ENCODE peak calls at places on chromosomes 4 and X, in five cellular contexts. G, U, T, S and A are unnamed samples.

GRCh38 chrX:32749075-32749474 is 462.3 kb downstream of the DMD start:
- DNase-seq in G (no peak), T (no peak), S (no peak), U (no peak), A (no peak)

GRCh38 chrX:42491145-42491907 is 286.6 kb downstream of the PPP1R2C start:
- DNase-seq in T (no peak), S (no peak), U (no peak), G (no peak), A (no peak)

GRCh38 chr4:106601519-106601918 is 232.9 kb upstream of the GIMD1 start:
- DNase-seq in T (no peak), G (no peak), U (no peak), S (no peak), A (no peak)

GRCh38 chrX:53084043-53084570 is 1.9 kb downstream of the TSPYL2 start:
- DNase-seq in G (no peak), S (no peak), T (no peak), U (no peak), A (no peak)

GRCh38 chr4:51842167-51842553 is 793 bp upstream of the DCUN1D4 start:
- DNase-seq in T (no peak), U (no peak), G (no peak), S (no peak), A (no peak)

GRCh38 chr4:8858188-8858924 is 13.3 kb downstream of the HMX1 start:
- DNase-seq in S (no peak), G (no peak), U (no peak), T (no peak), A (no peak)

GRCh38 chr4:42151568-42152506 is 618 bp downstream of the BEND4 start:
- DNase-seq in G (no peak), T (no peak), S (peak), U (peak), A (peak)

GRCh38 chr4:124199755-124200154 is 512.8 kb downstream of the ANKRD50 start:
- DNase-seq in U (no peak), S (no peak), G (no peak), T (no peak), A (no peak)

GRCh38 chr4:71677568-71677967 is 106.3 kb downstream of the GC start:
- DNase-seq in T (no peak), G (no peak), S (no peak), U (no peak), A (no peak)

GRCh38 chr4:159390648-159391047 is 287.8 kb downstream of the RAPGEF2 start:
- DNase-seq in G (no peak), S (no peak), U (no peak), T (peak), A (no peak)

GRCh38 chr4:149291463-149291862 is 524.2 kb downstream of the IQCM start:
- DNase-seq in U (no peak), G (no peak), S (no peak), T (no peak), A (no peak)

GRCh38 chr4:181541396-181541795 is 701.8 kb upstream of the TENM3 start:
- DNase-seq in S (no peak), U (no peak), G (no peak), T (no peak), A (no peak)

GRCh38 chr4:148054275-148054674 is 322.4 kb downstream of the ARHGAP10 start:
- DNase-seq in G (no peak), U (no peak), S (no peak), T (no peak), A (no peak)

GRCh38 chr4:38664704-38665401 is 854 bp downstream of the KLF3 start:
- DNase-seq in U (no peak), T (peak), G (peak), S (no peak), A (no peak)

GRCh38 chr4:139841464-139842195 is 176.0 kb downstream of the MGST2 start:
- DNase-seq in G (peak), U (no peak), S (no peak), T (peak), A (no peak)

GRCh38 chr4:81255524-81255923 is 40.5 kb upstream of the PRKG2 start:
- DNase-seq in G (no peak), U (no peak), T (no peak), S (no peak), A (no peak)

GRCh38 chr4:83408958-83409357 is 46.7 kb downstream of the HELQ start:
- DNase-seq in S (no peak), U (no peak), G (no peak), T (no peak), A (no peak)

GRCh38 chr4:95524722-95525121 is 24.1 kb downstream of the UNC5C start:
- DNase-seq in T (no peak), G (no peak), S (no peak), U (no peak), A (no peak)

GRCh38 chr4:183335369-183335940 is 13.2 kb upstream of the CLDN24 start:
- DNase-seq in T (peak), U (no peak), G (no peak), S (no peak), A (no peak)

GRCh38 chrX:16250296-16250695 is 83.0 kb downstream of the MAGEB17 start:
- DNase-seq in U (no peak), T (no peak), G (no peak), S (no peak), A (no peak)

GRCh38 chr4:162931257-162931648 is 235.4 kb downstream of the NAF1 start:
- DNase-seq in S (no peak), G (no peak), U (no peak), T (no peak), A (no peak)

GRCh38 chr4:143514432-143514831 is 930 bp downstream of the SMARCA5 start:
- DNase-seq in U (peak), T (peak), S (peak), G (peak), A (no peak)

GRCh38 chrX:12973561-12974216 is 1.2 kb upstream of the TMSB4X start:
- DNase-seq in G (no peak), U (no peak), T (no peak), S (no peak), A (no peak)

GRCh38 chrX:129961180-129962083 is 21.0 kb upstream of the BCORL1 start:
- DNase-seq in G (peak), S (no peak), T (peak), U (peak), A (peak)

GRCh38 chrX:107205770-107206696 is at the start of the genes DNAAF6 and NUP62CL:
- DNase-seq in T (peak), G (peak), S (peak), U (peak), A (peak)

GRCh38 chr4:89889289-89889688 is 5.4 kb upstream of the MMRN1 start:
- DNase-seq in S (no peak), T (no peak), G (peak), U (no peak), A (no peak)
- TF ChIP-seq POLR2A in S (no peak), T (no peak), G (no peak), U (no peak), A (no peak)

GRCh38 chr4:74845834-74846233 is 51.5 kb upstream of the BTC start:
- DNase-seq in U (no peak), S (no peak), G (no peak), T (no peak), A (no peak)

DNA sequence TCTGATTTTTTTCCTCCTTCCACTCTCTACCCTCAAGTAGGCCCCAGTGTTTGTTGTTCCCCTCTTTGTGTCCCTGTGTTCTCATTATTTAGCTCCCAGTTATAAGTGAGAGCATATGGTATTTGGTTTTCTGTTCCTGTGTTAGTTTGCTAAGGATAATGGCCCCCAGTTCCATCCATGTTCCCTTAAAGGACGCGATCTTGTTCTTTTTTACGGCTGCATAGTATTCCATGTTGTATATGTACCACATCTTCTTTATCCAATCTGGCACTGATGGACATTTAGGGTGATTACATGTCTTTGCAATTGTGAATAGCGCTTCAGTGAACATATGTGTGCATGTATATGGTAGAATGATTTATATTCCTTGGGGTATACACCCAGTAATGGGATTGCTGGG is 54.5 kb upstream of the BTC start:
- DNase-seq in G (no peak), U (no peak), S (no peak), T (no peak), A (no peak)
- TF ChIP-seq TAF1 in G (no peak), U (no peak), S (no peak), T (no peak), A (no peak)

GRCh38 chrX:101081257-101081656 is 2.6 kb downstream of the TMEM35A start:
- DNase-seq in T (no peak), G (no peak), U (no peak), S (no peak), A (no peak)
- TF ChIP-seq POLR2AphosphoS5 in T (no peak), G (no peak), U (no peak), S (no peak), A (no peak)

GRCh38 chr4:16225681-16225995 is 633 bp downstream of the TAPT1 start:
- DNase-seq in G (no peak), U (no peak), S (no peak), T (no peak), A (no peak)

GRCh38 chr4:16225139-16225538 is 1.1 kb downstream of the TAPT1 start:
- DNase-seq in S (no peak), U (no peak), T (no peak), G (no peak), A (no peak)

GRCh38 chr4:16226816-16227461 is 668 bp upstream of the TAPT1 start:
- DNase-seq in S (no peak), U (peak), T (peak), G (peak), A (peak)

GRCh38 chr4:16227462-16227868 is 1.2 kb upstream of the TAPT1 start:
- DNase-seq in S (no peak), U (no peak), T (peak), G (no peak), A (no peak)

DNA sequence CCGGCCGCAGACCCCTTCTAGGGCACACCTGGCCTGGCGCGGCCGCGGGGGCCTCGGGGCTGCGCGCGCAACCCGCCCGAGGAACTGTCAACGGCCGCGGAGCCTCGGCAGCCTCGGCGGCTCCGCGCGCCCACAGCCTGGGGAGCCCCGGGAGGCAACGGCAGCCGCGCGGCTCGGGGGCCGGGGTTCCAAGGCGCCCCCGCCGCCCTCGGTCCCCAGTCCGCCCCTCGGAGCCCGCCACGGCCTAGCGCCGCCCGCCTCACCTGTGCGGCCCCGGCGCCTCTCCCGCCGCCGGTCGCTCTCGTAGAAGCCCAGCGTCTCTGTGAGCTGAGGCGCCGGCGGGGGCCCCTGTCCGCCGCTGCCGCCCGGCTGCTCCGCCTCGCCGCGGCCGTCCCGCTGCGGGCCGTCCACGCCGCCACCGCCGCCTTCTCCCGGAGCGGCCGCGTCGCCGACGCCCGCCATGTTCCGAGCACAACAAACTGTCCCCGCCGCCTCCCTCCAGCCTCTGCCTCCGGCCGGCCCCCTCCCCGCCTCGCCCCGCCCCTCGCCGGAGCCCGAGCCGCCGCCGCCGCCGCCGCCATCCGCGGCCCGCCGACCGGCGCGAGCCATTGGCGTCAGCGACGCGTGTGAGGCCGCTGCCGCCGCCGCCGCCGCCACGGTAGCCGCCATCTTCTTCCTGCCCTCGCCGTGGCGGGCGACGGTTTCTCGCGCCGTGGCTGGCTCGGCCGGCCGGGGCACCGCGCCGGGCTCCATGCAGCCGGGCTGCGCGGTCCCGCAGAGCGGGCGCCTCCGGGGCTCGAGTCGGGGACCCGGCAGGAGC is at the start of gene TAPT1:
- DNase-seq in G (peak), T (no peak), S (no peak), U (peak), A (peak)
- TF ChIP-seq POLR2A in G (no peak), T (peak), S (peak), U (no peak), A (peak)

DNA sequence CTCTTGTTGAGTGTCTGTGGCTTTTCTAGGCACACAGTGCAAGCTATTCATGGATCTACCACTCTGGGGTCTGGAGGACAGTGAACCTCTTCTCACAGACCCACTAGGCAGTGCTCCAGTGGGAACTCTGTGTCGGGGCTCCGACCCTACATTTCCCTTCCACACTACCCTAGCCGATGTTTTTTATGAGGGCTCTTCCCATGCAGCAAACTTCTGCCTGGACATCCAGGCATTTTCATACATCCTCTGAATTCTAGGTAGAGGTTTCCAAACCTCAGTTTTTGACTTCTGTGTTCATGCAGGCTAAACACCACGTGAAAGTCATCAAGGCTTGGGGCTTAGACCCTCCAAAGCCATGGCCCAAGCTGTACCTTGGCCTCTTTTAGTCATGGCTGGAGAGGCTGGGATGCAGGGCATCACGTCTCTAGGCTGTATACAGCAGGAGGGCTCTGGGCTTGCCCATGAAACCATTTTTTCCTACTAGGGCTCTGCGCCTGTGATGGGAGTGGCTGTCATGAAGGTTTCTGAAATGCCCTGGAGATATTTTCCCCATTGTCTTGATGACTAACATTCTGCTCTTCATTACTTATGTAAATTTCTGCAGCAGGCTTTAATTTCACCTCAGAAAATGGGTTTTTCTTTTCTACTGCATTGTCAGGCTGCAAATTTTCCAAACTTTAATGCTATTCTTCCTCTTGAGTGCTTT is 249.8 kb upstream of the CPEB2 start:
- DNase-seq in G (no peak), U (no peak), T (no peak), S (no peak), A (no peak)
- TF ChIP-seq TAF1 in G (no peak), U (no peak), T (no peak), S (no peak), A (no peak)

GRCh38 chrX:78769356-78769755 is 21.8 kb downstream of the LPAR4 start:
- DNase-seq in G (no peak), U (no peak), T (no peak), S (no peak), A (no peak)

DNA sequence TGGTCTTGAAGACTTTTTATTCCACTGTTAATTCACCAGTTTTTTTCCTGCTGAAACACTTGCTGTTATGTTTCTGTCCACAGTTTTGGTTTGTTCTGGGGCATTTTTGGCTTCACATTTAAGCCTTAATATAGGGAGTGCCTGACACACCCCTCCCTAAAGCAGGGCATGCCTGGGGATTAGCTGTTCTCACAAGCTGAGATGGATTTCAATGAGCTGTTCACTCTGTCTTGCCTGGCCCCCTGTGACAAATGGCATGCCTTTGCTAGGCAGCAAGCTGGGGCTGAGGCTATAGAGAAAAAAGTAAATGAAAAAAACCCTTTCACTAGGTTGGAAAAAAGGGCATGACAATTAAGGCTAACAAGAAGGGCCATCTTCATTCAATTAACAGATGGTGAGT is 22.4 kb downstream of the LPAR4 start:
- DNase-seq in U (no peak), G (no peak), S (no peak), T (no peak), A (no peak)
- TF ChIP-seq POLR2AphosphoS5 in U (no peak), G (no peak), S (no peak), T (no peak), A (no peak)